ENCODE peak calls at places on chromosomes 5 and 9, in four cellular contexts. R, H, F and Z are unnamed samples.

GRCh38 chr5:140358738-140359310 is 1.2 kb upstream of the SLC4A9 start:
- DNase-seq in F (no peak), R (no peak), H (peak), Z (peak)

GRCh38 chr5:136132087-136132486 is 558 bp upstream of the SMAD5 start:
- DNase-seq in F (peak), H (peak), R (no peak), Z (no peak)

GRCh38 chr5:154368041-154368800 is 77.6 kb upstream of the SAP30L start:
- DNase-seq in R (no peak), F (no peak), H (peak), Z (peak)

GRCh38 chr9:89278997-89279739 is 31.8 kb upstream of the CKS2 start:
- DNase-seq in F (peak), R (no peak), H (peak), Z (peak)

GRCh38 chr9:84668204-84669007 is 1.1 kb upstream of the NTRK2 start:
- DNase-seq in R (no peak), H (no peak), F (no peak), Z (peak)

GRCh38 chr5:133340002-133340755 is 272.2 kb downstream of the FSTL4 start:
- DNase-seq in F (no peak), H (no peak), R (no peak), Z (no peak)

GRCh38 chr5:96584712-96585111 is 77.5 kb upstream of the CAST start:
- DNase-seq in H (no peak), F (no peak), R (no peak), Z (no peak)

GRCh38 chr9:92155221-92155620 is 40.0 kb upstream of the SPTLC1 start:
- DNase-seq in R (no peak), F (no peak), H (no peak), Z (no peak)

GRCh38 chr9:109115931-109116541 is 3.7 kb downstream of the TMEM245 start:
- DNase-seq in R (no peak), H (no peak), F (no peak), Z (no peak)

GRCh38 chr5:105581988-105582690 is 2019.5 kb upstream of the NUDT12 start:
- DNase-seq in H (no peak), F (no peak), R (no peak), Z (no peak)

GRCh38 chr9:114096041-114096511 is 3.0 kb downstream of the KIF12 start:
- DNase-seq in F (peak), H (no peak), R (no peak), Z (peak)

GRCh38 chr9:14908221-14909206 is 1.7 kb downstream of the FREM1 start:
- DNase-seq in R (peak), H (peak), F (no peak), Z (peak)

GRCh38 chr9:97548819-97549540 is 47.5 kb downstream of the TMOD1 start:
- DNase-seq in R (no peak), F (no peak), H (no peak), Z (no peak)

GRCh38 chr9:119736478-119737454 is 367.5 kb upstream of the BRINP1 start:
- DNase-seq in F (no peak), H (no peak), R (peak), Z (no peak)

DNA sequence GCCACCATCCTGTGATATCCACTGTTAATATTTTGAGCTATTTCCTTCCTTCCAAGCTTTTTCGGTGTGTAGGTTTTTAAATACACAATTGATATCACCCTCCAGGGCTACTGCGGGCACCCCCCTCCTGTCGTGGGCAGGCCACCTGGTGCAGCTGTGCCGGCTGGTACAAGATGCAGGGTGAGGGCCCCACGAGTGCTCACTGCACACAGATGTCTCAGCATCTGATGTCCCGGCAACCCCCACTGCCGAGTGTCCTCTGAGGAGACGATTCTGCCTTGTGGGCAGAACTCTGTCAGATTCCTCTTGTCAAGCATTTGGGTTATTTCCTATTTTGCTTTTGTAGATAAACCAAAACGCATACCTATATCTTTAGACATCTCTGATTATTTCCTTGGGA is 25.1 kb downstream of the CACNA1B start:
- DNase-seq in R (no peak), H (no peak), F (no peak), Z (no peak)
- TF ChIP-seq JUNB in R (no peak), H (no peak), F (no peak), Z (no peak)

GRCh38 chr9:93305497-93306020 is 121.6 kb downstream of the WNK2 start:
- DNase-seq in H (no peak), R (no peak), F (no peak), Z (no peak)
- TF ChIP-seq CREB1 in H (no peak), R (no peak), F (no peak), Z (no peak)

GRCh38 chr9:6439051-6439703 is 26.2 kb downstream of the UHRF2 start:
- DNase-seq in R (no peak), F (no peak), H (no peak), Z (no peak)

GRCh38 chr9:6428940-6429889 is 16.2 kb downstream of the UHRF2 start:
- DNase-seq in H (no peak), R (peak), F (no peak), Z (no peak)

GRCh38 chr9:6433405-6433804 is 20.4 kb downstream of the UHRF2 start:
- DNase-seq in R (no peak), F (no peak), H (no peak), Z (no peak)
- H3K4me2 ChIP-seq in R (no peak), F (no peak), H (no peak), Z (no peak)

DNA sequence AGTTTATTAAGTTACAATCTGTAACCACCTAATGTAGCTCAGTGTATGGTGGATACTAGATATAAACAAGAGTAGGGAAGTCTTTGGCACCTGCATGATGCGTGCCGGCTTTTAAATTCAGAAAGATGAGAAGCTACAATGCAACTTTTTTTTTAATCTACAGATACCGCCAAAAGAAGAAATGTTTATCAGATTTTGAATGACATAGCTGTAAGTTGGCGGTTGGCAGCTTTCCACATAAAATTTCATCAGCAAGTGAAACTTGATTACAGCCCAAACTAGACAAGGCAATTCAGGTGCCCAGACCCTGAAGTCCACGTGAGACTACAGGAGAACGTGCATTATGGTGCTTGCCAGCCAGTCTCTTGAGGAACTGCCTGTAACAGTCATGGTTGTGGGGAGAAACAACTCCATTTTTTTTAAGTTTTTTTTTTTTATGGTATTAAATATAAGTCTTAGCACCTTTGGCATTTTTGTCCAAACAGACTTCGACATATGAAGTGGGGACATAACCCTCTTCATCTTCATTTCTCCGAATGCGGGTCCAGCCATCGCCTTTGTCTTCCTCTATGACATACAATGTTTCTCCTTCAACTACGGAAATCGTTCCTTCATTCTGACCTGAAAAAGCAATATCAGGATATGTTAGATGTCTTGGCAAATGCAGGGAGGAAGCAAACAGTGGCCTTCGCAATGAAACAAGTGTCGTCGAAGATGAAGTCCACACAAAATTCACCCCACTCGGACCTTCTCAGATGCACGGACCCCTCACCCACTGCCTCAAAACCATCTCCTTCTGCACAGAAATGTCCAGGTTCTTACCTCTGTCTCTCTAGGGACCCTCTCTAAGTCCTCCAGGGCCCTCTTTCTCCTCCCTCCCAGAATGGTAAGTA is 60.4 kb downstream of the USP20 start:
- DNase-seq in F (peak), H (no peak), R (no peak), Z (no peak)
- TF ChIP-seq JUNB in F (no peak), H (no peak), R (no peak), Z (no peak)

DNA sequence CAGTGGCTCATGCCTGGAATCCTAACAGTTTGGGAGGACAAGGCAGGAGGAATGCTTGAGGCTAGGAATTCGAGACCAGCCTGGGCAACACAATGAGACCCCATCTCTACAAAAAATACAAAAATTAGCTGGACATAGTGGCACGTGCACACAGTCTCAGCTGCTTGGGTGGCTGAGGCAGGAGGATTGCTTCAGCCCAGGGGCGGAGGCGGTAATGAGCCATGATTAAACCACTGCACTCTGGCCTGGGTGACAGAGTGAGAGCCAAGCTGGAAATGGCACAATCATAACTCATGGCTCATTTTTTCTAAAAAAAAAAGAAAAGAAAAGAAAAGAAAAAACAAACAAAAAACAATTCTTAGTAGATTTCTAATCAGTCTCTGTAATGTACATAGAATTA is 446.2 kb downstream of the ELAVL2 start:
- DNase-seq in F (no peak), H (no peak), R (no peak), Z (no peak)
- TF ChIP-seq CREB1 in F (no peak), H (no peak), R (no peak), Z (no peak)

DNA sequence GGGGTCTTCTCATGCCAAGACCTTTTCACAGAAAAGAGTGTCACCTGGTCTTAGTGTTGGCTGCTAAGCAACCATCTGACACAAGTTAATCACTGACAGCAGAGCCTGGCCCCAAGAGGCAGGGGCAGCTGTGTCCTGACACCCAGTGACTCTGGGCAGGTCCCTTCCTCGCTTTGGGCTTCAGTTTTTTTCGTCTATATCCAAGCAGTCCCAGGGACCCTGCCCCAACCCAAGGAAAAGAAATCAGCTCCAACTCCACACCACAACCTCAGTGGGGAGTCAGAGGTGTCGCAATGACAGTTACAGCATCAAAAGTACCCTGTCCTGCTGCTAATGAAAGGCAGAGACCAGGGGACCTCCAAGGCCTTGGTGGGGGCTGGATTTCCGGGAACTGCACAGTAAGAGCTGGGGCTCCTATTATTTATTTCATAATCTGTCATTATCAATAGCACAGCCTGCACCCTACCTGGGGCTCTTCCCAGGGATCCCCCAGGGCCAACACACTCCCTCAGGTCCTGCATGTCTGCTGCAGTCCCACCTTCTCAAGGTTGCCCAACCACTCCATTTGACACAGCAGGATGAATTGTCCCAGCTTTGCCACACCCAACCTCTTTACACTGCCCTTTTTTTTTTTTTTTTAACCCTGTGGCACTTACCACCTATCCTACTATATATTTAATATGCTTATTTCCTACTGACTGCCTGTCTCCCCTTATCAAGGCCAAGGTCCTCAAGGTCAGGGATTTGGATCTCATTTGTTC is 9.4 kb downstream of the ANKS6 start:
- DNase-seq in F (no peak), R (no peak), H (no peak), Z (no peak)
- H3K4me2 ChIP-seq in F (no peak), R (no peak), H (no peak), Z (no peak)

GRCh38 chr5:173643964-173644363 is 27.5 kb upstream of the BOD1 start:
- DNase-seq in H (no peak), R (peak), F (no peak), Z (peak)
- TF ChIP-seq JUNB in H (no peak), R (no peak), F (no peak), Z (no peak)